ENCODE peak calls at places on chromosomes 2 and 18, in seven cellular contexts. One of them, this sample, is unnamed.

GRCh38 chr2:29518988-29519925 is 402.1 kb downstream of the ALK start:
- DNase-seq in HCT116: no peak
- DNase-seq in H1: no peak
- DNase-seq in K562: no peak
- DNase-seq in GM12878: no peak
- DNase-seq in SK-N-SH: no peak
- DNase-seq in HepG2: no peak
- DNase-seq in this sample: no peak

GRCh38 chr2:236286866-236287545 is 22.8 kb upstream of the ASB18 start:
- DNase-seq in H1: no peak
- DNase-seq in GM12878: no peak
- DNase-seq in HepG2: no peak
- DNase-seq in K562: no peak
- DNase-seq in SK-N-SH: no peak
- DNase-seq in HCT116: no peak
- DNase-seq in this sample: no peak

GRCh38 chr2:102839668-102840388 is 78.0 kb downstream of the TMEM182 start:
- DNase-seq in SK-N-SH: peak; percentile 40
- DNase-seq in GM12878: peak; percentile 3
- DNase-seq in H1: no peak
- DNase-seq in HCT116: peak; percentile 22
- DNase-seq in HepG2: peak; percentile 35
- DNase-seq in K562: peak; percentile 43
- DNase-seq in this sample: peak; percentile 48

GRCh38 chr18:9474103-9474982 is 970 bp upstream of the RALBP1 start:
- DNase-seq in HCT116: peak; percentile 72
- DNase-seq in H1: no peak
- DNase-seq in HepG2: peak; percentile 66
- DNase-seq in GM12878: no peak
- DNase-seq in K562: no peak
- DNase-seq in SK-N-SH: peak; percentile 81
- DNase-seq in this sample: no peak

GRCh38 chr2:213848631-213849030 is 562.2 kb upstream of the VWC2L start:
- DNase-seq in HCT116: no peak
- DNase-seq in GM12878: no peak
- DNase-seq in H1: no peak
- DNase-seq in SK-N-SH: no peak
- DNase-seq in K562: no peak
- DNase-seq in HepG2: no peak
- DNase-seq in this sample: no peak

GRCh38 chr2:28225472-28225915 is 167.2 kb upstream of the FOSL2 start:
- DNase-seq in K562: no peak
- DNase-seq in SK-N-SH: no peak
- DNase-seq in HepG2: no peak
- DNase-seq in H1: no peak
- DNase-seq in HCT116: no peak
- DNase-seq in GM12878: no peak
- DNase-seq in this sample: no peak

GRCh38 chr2:147829106-147829505 is 15.7 kb upstream of the ACVR2A start:
- DNase-seq in GM12878: no peak
- DNase-seq in HepG2: no peak
- DNase-seq in K562: no peak
- DNase-seq in SK-N-SH: no peak
- DNase-seq in HCT116: peak; percentile 26
- DNase-seq in H1: no peak
- DNase-seq in this sample: no peak

GRCh38 chr2:25831744-25832449 is 46.4 kb downstream of the ASXL2 start:
- DNase-seq in K562: no peak
- DNase-seq in H1: no peak
- DNase-seq in SK-N-SH: no peak
- DNase-seq in HepG2: no peak
- DNase-seq in HCT116: no peak
- DNase-seq in GM12878: no peak
- DNase-seq in this sample: no peak

GRCh38 chr2:158691619-158692018 is 103.5 kb upstream of the DAPL1 start:
- DNase-seq in HCT116: no peak
- DNase-seq in HepG2: no peak
- DNase-seq in GM12878: no peak
- DNase-seq in SK-N-SH: no peak
- DNase-seq in H1: no peak
- DNase-seq in K562: no peak
- DNase-seq in this sample: no peak

GRCh38 chr2:102094917-102095316 is 47.6 kb upstream of the IL1R1 start:
- DNase-seq in GM12878: no peak
- DNase-seq in H1: no peak
- DNase-seq in HepG2: peak; percentile 82
- DNase-seq in SK-N-SH: no peak
- DNase-seq in HCT116: peak; percentile 41
- DNase-seq in K562: peak; percentile 22
- DNase-seq in this sample: no peak

GRCh38 chr2:160689441-160689840 is 195.8 kb upstream of the RBMS1 start:
- DNase-seq in H1: no peak
- DNase-seq in SK-N-SH: no peak
- DNase-seq in HepG2: no peak
- DNase-seq in GM12878: no peak
- DNase-seq in K562: no peak
- DNase-seq in HCT116: no peak
- DNase-seq in this sample: no peak

GRCh38 chr2:160583823-160584537 is 90.4 kb upstream of the RBMS1 start:
- DNase-seq in HepG2: no peak
- DNase-seq in GM12878: no peak
- DNase-seq in K562: no peak
- DNase-seq in HCT116: no peak
- DNase-seq in SK-N-SH: no peak
- DNase-seq in H1: no peak
- DNase-seq in this sample: no peak

GRCh38 chr2:7417845-7418244 is 500.6 kb downstream of the RNF144A start:
- DNase-seq in HepG2: no peak
- DNase-seq in K562: no peak
- DNase-seq in GM12878: no peak
- DNase-seq in H1: no peak
- DNase-seq in HCT116: no peak
- DNase-seq in SK-N-SH: no peak
- DNase-seq in this sample: no peak

GRCh38 chr2:112737544-112738232 is 16.9 kb downstream of the NT5DC4 start:
- DNase-seq in HCT116: no peak
- DNase-seq in SK-N-SH: no peak
- DNase-seq in GM12878: no peak
- DNase-seq in H1: no peak
- DNase-seq in K562: no peak
- DNase-seq in HepG2: no peak
- DNase-seq in this sample: no peak

GRCh38 chr2:54470241-54470938 is 14.3 kb downstream of the SPTBN1 start:
- DNase-seq in GM12878: no peak
- DNase-seq in H1: no peak
- DNase-seq in HCT116: no peak
- DNase-seq in SK-N-SH: no peak
- DNase-seq in HepG2: no peak
- DNase-seq in K562: no peak
- DNase-seq in this sample: no peak

GRCh38 chr2:25151718-25152117 is 16.7 kb downstream of the POMC start:
- DNase-seq in H1: no peak
- DNase-seq in K562: no peak
- DNase-seq in HCT116: no peak
- DNase-seq in HepG2: no peak
- DNase-seq in GM12878: no peak
- DNase-seq in SK-N-SH: no peak
- DNase-seq in this sample: no peak

GRCh38 chr2:122114421-122114820 is 359.0 kb downstream of the TSN start:
- DNase-seq in GM12878: no peak
- DNase-seq in HepG2: no peak
- DNase-seq in HCT116: no peak
- DNase-seq in H1: no peak
- DNase-seq in K562: no peak
- DNase-seq in SK-N-SH: no peak
- DNase-seq in this sample: no peak

DNA sequence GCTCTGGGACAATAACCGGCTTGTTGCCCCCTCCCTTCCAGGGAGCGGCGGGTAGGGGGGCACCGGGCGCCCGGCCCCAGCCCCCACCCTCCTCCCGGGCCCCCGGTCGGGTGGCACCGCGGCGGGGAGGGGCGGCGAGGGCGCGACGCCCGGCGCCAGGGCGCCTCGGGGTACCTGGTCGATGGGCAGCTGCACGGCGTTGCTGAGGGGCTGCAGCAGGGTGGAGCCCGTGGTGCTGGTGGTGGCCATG is 193 bp downstream of the MBOAT2 start:
- DNase-seq in HepG2: no peak
- DNase-seq in SK-N-SH: no peak
- DNase-seq in HCT116: no peak
- DNase-seq in K562: no peak
- DNase-seq in GM12878: no peak
- DNase-seq in H1: no peak
- DNase-seq in this sample: no peak
- H3K9ac ChIP-seq in HepG2: no peak overlapping the region
- H3K9ac ChIP-seq in SK-N-SH: peak overlapping the region; percentile 70
- H3K9ac ChIP-seq in HCT116: peak overlapping the region; percentile 46
- H3K9ac ChIP-seq in K562: peak overlapping the region; percentile 91
- H3K9ac ChIP-seq in GM12878: peak overlapping the region; percentile 7
- H3K9ac ChIP-seq in H1: no peak overlapping the region
- H3K9ac ChIP-seq in this sample: peak overlapping the region; percentile 82

DNA sequence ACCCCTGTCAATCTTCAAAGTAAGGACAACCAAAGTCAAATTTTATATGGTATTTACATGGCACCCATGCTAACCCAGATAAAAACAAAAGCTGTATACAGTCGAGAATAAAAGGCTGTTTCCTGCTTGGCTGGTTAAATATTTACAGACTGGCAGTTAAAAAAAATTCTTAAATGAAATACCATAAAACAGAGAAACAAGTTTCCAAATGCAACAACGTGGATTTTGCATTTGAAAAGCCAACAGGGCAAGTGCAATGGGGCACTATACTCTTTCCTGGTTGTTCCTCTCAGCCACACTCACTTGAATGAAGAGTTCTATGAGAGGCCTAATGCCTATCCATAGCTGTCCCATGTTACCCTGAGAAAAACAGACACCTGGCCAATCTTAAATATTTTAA is 6.1 kb upstream of the NR4A2 start:
- DNase-seq in H1: no peak
- DNase-seq in HepG2: no peak
- DNase-seq in GM12878: no peak
- DNase-seq in K562: no peak
- DNase-seq in HCT116: no peak
- DNase-seq in SK-N-SH: no peak
- DNase-seq in this sample: no peak
- TF ChIP-seq YY1 in H1: no peak
- TF ChIP-seq YY1 in HepG2: no peak
- TF ChIP-seq YY1 in GM12878: no peak
- TF ChIP-seq YY1 in K562: no peak
- TF ChIP-seq YY1 in HCT116: no peak
- TF ChIP-seq YY1 in SK-N-SH: no peak
- TF ChIP-seq YY1 in this sample: no peak

GRCh38 chr2:128317186-128317897 is 1.3 kb downstream of the HS6ST1 start:
- DNase-seq in HCT116: no peak
- DNase-seq in GM12878: peak; percentile 11
- DNase-seq in HepG2: peak; percentile 63
- DNase-seq in H1: peak; percentile 36
- DNase-seq in K562: peak; percentile 33
- DNase-seq in SK-N-SH: peak; percentile 63
- DNase-seq in this sample: no peak

GRCh38 chr2:128315122-128315828 is 3.4 kb downstream of the HS6ST1 start:
- DNase-seq in SK-N-SH: peak; percentile 16
- DNase-seq in HCT116: no peak
- DNase-seq in K562: no peak
- DNase-seq in HepG2: no peak
- DNase-seq in GM12878: no peak
- DNase-seq in H1: no peak
- DNase-seq in this sample: no peak

GRCh38 chr2:128315829-128316776 is 2.6 kb downstream of the HS6ST1 start:
- DNase-seq in K562: no peak
- DNase-seq in HepG2: no peak
- DNase-seq in GM12878: no peak
- DNase-seq in SK-N-SH: peak; percentile 39
- DNase-seq in H1: no peak
- DNase-seq in HCT116: no peak
- DNase-seq in this sample: no peak

GRCh38 chr2:128318776-128319456 is at the start of gene HS6ST1:
- DNase-seq in H1: no peak
- DNase-seq in HepG2: peak; percentile 69
- DNase-seq in GM12878: no peak
- DNase-seq in K562: peak; percentile 89
- DNase-seq in HCT116: peak; percentile 24
- DNase-seq in SK-N-SH: peak; percentile 98
- DNase-seq in this sample: peak; percentile 75

DNA sequence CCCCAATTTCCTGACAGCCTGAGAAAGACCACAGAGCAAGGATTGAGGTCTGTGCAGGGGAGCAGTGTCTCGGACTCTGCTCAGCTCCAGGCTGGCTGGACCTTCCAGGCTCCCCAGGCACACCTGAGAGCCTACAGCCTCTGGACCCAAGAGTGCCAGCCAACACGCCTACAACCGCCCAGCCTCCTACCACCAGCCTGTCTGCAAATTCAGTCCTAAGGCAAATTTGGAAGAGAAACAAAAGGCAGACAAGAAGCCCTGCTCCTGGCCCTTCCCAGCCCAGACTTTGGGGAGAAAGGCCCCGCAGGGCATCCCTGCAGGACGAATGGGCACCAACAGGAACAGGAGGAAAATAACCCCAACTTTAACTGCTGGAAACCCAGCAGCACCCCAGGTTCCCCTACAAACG is 1.9 kb downstream of the HS6ST1 start:
- DNase-seq in K562: no peak
- DNase-seq in SK-N-SH: peak; percentile 23
- DNase-seq in GM12878: no peak
- DNase-seq in HepG2: no peak
- DNase-seq in H1: no peak
- DNase-seq in HCT116: no peak
- DNase-seq in this sample: no peak
- H3K4me1 ChIP-seq in K562: peaks cover 2% of the 10 kb centered on the region
- H3K4me1 ChIP-seq in SK-N-SH: peaks cover 3% of the 10 kb centered on the region
- H3K4me1 ChIP-seq in GM12878: peaks cover 15% of the 10 kb centered on the region
- H3K4me1 ChIP-seq in HepG2: peaks cover 75% of the 10 kb centered on the region
- H3K4me1 ChIP-seq in H1: peaks cover 35% of the 10 kb centered on the region
- H3K4me1 ChIP-seq in HCT116: peaks cover 32% of the 10 kb centered on the region
- H3K4me1 ChIP-seq in this sample: peaks cover 48% of the 10 kb centered on the region

GRCh38 chr18:62810682-62811081 is 95.3 kb downstream of the PHLPP1 start:
- DNase-seq in SK-N-SH: no peak
- DNase-seq in HepG2: no peak
- DNase-seq in H1: no peak
- DNase-seq in GM12878: no peak
- DNase-seq in HCT116: no peak
- DNase-seq in K562: no peak
- DNase-seq in this sample: no peak

GRCh38 chr18:62812242-62812641 is 96.9 kb downstream of the PHLPP1 start:
- DNase-seq in SK-N-SH: no peak
- DNase-seq in HCT116: no peak
- DNase-seq in K562: no peak
- DNase-seq in HepG2: peak; percentile 21
- DNase-seq in H1: no peak
- DNase-seq in GM12878: no peak
- DNase-seq in this sample: no peak

GRCh38 chr18:62812891-62813290 is 97.5 kb downstream of the PHLPP1 start:
- DNase-seq in H1: no peak
- DNase-seq in K562: no peak
- DNase-seq in HepG2: no peak
- DNase-seq in HCT116: no peak
- DNase-seq in SK-N-SH: no peak
- DNase-seq in GM12878: no peak
- DNase-seq in this sample: no peak

GRCh38 chr18:62809900-62810299 is 94.6 kb downstream of the PHLPP1 start:
- DNase-seq in HCT116: no peak
- DNase-seq in HepG2: peak; percentile 45
- DNase-seq in H1: no peak
- DNase-seq in K562: no peak
- DNase-seq in SK-N-SH: no peak
- DNase-seq in GM12878: no peak
- DNase-seq in this sample: no peak

GRCh38 chr18:62811674-62812073 is 96.3 kb downstream of the PHLPP1 start:
- DNase-seq in HepG2: no peak
- DNase-seq in GM12878: no peak
- DNase-seq in H1: no peak
- DNase-seq in K562: no peak
- DNase-seq in HCT116: no peak
- DNase-seq in SK-N-SH: no peak
- DNase-seq in this sample: no peak
- H3K9ac ChIP-seq in HepG2: no peak overlapping the region
- H3K9ac ChIP-seq in GM12878: no peak overlapping the region
- H3K9ac ChIP-seq in H1: no peak overlapping the region
- H3K9ac ChIP-seq in K562: no peak overlapping the region
- H3K9ac ChIP-seq in HCT116: no peak overlapping the region
- H3K9ac ChIP-seq in SK-N-SH: no peak overlapping the region
- H3K9ac ChIP-seq in this sample: no peak overlapping the region

This sample was measured in NT2/D1.